ENCODE peak calls at places on chromosomes 1 and 21, in four cellular contexts. One of them, this sample, is unnamed.

GRCh38 chr1:87410771-87411170 is 82.1 kb downstream of the LMO4 start:
- DNase-seq in A549: no peak
- DNase-seq in K562: no peak
- DNase-seq in HepG2: no peak
- DNase-seq in this sample: no peak

GRCh38 chr1:173122958-173123852 is 72.5 kb upstream of the TNFSF18 start:
- DNase-seq in K562: peak
- DNase-seq in A549: peak
- DNase-seq in HepG2: peak
- DNase-seq in this sample: peak

GRCh38 chr1:93992190-93992589 is 83.0 kb upstream of the GCLM start:
- DNase-seq in K562: no peak
- DNase-seq in HepG2: no peak
- DNase-seq in A549: no peak
- DNase-seq in this sample: no peak

GRCh38 chr1:58575831-58576726 is 973 bp downstream of the TACSTD2 start:
- DNase-seq in K562: no peak
- DNase-seq in HepG2: no peak
- DNase-seq in A549: no peak
- DNase-seq in this sample: peak

GRCh38 chr1:235533476-235534168 is 29.4 kb upstream of the B3GALNT2 start:
- DNase-seq in HepG2: no peak
- DNase-seq in A549: no peak
- DNase-seq in K562: no peak
- DNase-seq in this sample: no peak

GRCh38 chr1:63782982-63783381 is 9.2 kb downstream of the ROR1 start:
- DNase-seq in A549: no peak
- DNase-seq in HepG2: no peak
- DNase-seq in K562: no peak
- DNase-seq in this sample: no peak

GRCh38 chr1:229254910-229255541 is 15.9 kb upstream of the RAB4A start:
- DNase-seq in K562: no peak
- DNase-seq in HepG2: peak
- DNase-seq in A549: no peak
- DNase-seq in this sample: no peak

GRCh38 chr21:45309069-45309521 is 21.4 kb upstream of the POFUT2 start:
- DNase-seq in HepG2: peak
- DNase-seq in A549: peak
- DNase-seq in K562: peak
- DNase-seq in this sample: peak

GRCh38 chr1:93702102-93702827 is 20.6 kb upstream of the BCAR3 start:
- DNase-seq in A549: no peak
- DNase-seq in K562: no peak
- DNase-seq in HepG2: no peak
- DNase-seq in this sample: no peak

DNA sequence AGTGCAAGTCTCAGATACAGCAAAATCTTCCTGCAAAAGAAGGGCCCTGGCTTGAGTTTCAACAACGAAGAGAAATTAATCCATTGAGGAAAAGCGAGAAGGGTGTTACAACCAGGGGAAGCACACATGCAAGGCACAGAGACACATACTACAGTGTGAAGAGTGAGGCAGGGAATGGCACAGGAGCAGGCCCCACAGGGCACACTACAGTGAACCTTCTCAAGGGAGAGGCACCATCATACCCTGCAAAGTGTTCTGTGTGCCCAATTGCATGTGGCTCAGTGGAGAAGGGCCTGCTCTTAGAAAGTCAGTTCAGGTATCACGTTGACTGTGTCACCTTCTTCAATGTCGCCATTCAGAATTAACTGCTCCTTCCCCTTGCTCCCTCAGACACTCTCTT is 60.3 kb downstream of the LMX1A start:
- DNase-seq in K562: no peak
- DNase-seq in A549: no peak
- DNase-seq in HepG2: no peak
- DNase-seq in this sample: no peak
- TF ChIP-seq CTCF in K562: no peak
- TF ChIP-seq CTCF in A549: no peak
- TF ChIP-seq CTCF in HepG2: no peak
- TF ChIP-seq CTCF in this sample: no peak

GRCh38 chr1:182890927-182891610 is 51.9 kb downstream of the DHX9 start:
- DNase-seq in K562: no peak
- DNase-seq in A549: no peak
- DNase-seq in HepG2: no peak
- DNase-seq in this sample: no peak
- TF ChIP-seq HMGXB4 in K562: no peak
- TF ChIP-seq HMGXB4 in A549: no peak
- TF ChIP-seq HMGXB4 in HepG2: no peak
- TF ChIP-seq HMGXB4 in this sample: no peak

GRCh38 chr1:115469703-115470476 is 131.8 kb upstream of the NGF start:
- DNase-seq in K562: peak
- DNase-seq in A549: peak
- DNase-seq in HepG2: peak
- DNase-seq in this sample: peak

GRCh38 chr1:115467196-115467595 is 129.1 kb upstream of the NGF start:
- DNase-seq in K562: no peak
- DNase-seq in HepG2: no peak
- DNase-seq in A549: no peak
- DNase-seq in this sample: no peak

GRCh38 chr1:115466433-115466832 is 128.4 kb upstream of the NGF start:
- DNase-seq in K562: peak
- DNase-seq in HepG2: no peak
- DNase-seq in A549: no peak
- DNase-seq in this sample: peak

GRCh38 chr1:115465802-115466363 is 127.8 kb upstream of the NGF start:
- DNase-seq in K562: no peak
- DNase-seq in HepG2: no peak
- DNase-seq in A549: no peak
- DNase-seq in this sample: no peak

GRCh38 chr1:115467790-115468189 is 129.7 kb upstream of the NGF start:
- DNase-seq in A549: no peak
- DNase-seq in K562: no peak
- DNase-seq in HepG2: no peak
- DNase-seq in this sample: no peak
- TF ChIP-seq CTCF in A549: no peak
- TF ChIP-seq CTCF in K562: no peak
- TF ChIP-seq CTCF in HepG2: no peak
- TF ChIP-seq CTCF in this sample: no peak

GRCh38 chr1:15748690-15749398 is 6.5 kb downstream of the TMEM82 start:
- DNase-seq in HepG2: no peak
- DNase-seq in K562: no peak
- DNase-seq in A549: no peak
- DNase-seq in this sample: no peak

GRCh38 chr1:15750924-15751323 is 7.7 kb upstream of the FBLIM1 start:
- DNase-seq in A549: no peak
- DNase-seq in HepG2: no peak
- DNase-seq in K562: no peak
- DNase-seq in this sample: no peak

GRCh38 chr1:15751739-15752138 is 6.9 kb upstream of the FBLIM1 start:
- DNase-seq in K562: no peak
- DNase-seq in A549: no peak
- DNase-seq in HepG2: no peak
- DNase-seq in this sample: no peak

GRCh38 chr1:15748264-15748663 is 6.0 kb downstream of the TMEM82 start:
- DNase-seq in K562: no peak
- DNase-seq in HepG2: no peak
- DNase-seq in A549: no peak
- DNase-seq in this sample: no peak

GRCh38 chr1:15749399-15750291 is 7.3 kb downstream of the TMEM82 start:
- DNase-seq in K562: no peak
- DNase-seq in A549: no peak
- DNase-seq in HepG2: no peak
- DNase-seq in this sample: no peak
- TF ChIP-seq HMGXB4 in K562: no peak
- TF ChIP-seq HMGXB4 in A549: no peak
- TF ChIP-seq HMGXB4 in HepG2: no peak
- TF ChIP-seq HMGXB4 in this sample: no peak

This sample was measured in WTC11.